ENCODE peak calls at places on chromosome 15, in four cellular contexts. X, B, P and M are unnamed samples.

GRCh38 chr15:70328137-70329115 is 230.7 kb upstream of the TLE3 start:
- DNase-seq in B (no peak), P (peak), X (peak), M (peak)

GRCh38 chr15:92968926-92969664 is 69.0 kb downstream of the CHD2 start:
- DNase-seq in B (no peak), P (no peak), X (no peak), M (no peak)

GRCh38 chr15:58548308-58549012 is 116.7 kb downstream of the LIPC start:
- DNase-seq in B (no peak), P (no peak), X (no peak), M (no peak)

GRCh38 chr15:83769411-83769960 is 115.6 kb downstream of the ADAMTSL3 start:
- DNase-seq in P (no peak), X (no peak), B (no peak), M (no peak)

GRCh38 chr15:89118481-89118989 is 30.3 kb downstream of the ABHD2 start:
- DNase-seq in X (no peak), B (no peak), P (no peak), M (no peak)

GRCh38 chr15:58161436-58161835 is 23.3 kb downstream of the AQP9 start:
- DNase-seq in P (no peak), B (no peak), X (no peak), M (no peak)

GRCh38 chr15:40438712-40439111 is 2.0 kb upstream of the BAHD1 start:
- DNase-seq in B (no peak), P (no peak), X (no peak), M (no peak)

GRCh38 chr15:69920232-69920631 is 177.5 kb downstream of the TLE3 start:
- DNase-seq in B (peak), X (no peak), P (no peak), M (no peak)

GRCh38 chr15:51830279-51830806 is 890 bp downstream of the TMOD3 start:
- DNase-seq in B (peak), X (no peak), P (no peak), M (no peak)

GRCh38 chr15:60423540-60423939 is 25.8 kb upstream of the ANXA2 start:
- DNase-seq in X (no peak), B (no peak), P (peak), M (peak)

GRCh38 chr15:101597360-101597928 is 54.7 kb downstream of the TM2D3 start:
- DNase-seq in X (no peak), B (no peak), P (no peak), M (no peak)

GRCh38 chr15:31774045-31774444 is 256.3 kb upstream of the CHRNA7 start:
- DNase-seq in P (no peak), X (no peak), B (no peak), M (no peak)

GRCh38 chr15:66595937-66596545 is 30.2 kb upstream of the LCTL start:
- DNase-seq in X (no peak), B (no peak), P (no peak), M (no peak)

GRCh38 chr15:39608185-39608584 is 27.3 kb downstream of the THBS1 start:
- DNase-seq in P (no peak), X (no peak), B (no peak), M (no peak)

GRCh38 chr15:23482764-23483489 is 35.9 kb upstream of the GOLGA6L2 start:
- DNase-seq in B (no peak), X (no peak), P (no peak), M (no peak)
- H3K27ac ChIP-seq in B (no peak), X (peak), P (no peak), M (no peak)

GRCh38 chr15:38534691-38535090 is 29.9 kb downstream of the RASGRP1 start:
- DNase-seq in P (no peak), B (no peak), X (no peak), M (no peak)
- H3K27ac ChIP-seq in P (no peak), B (no peak), X (no peak), M (no peak)

GRCh38 chr15:63378946-63379345 is 2.7 kb downstream of the CA12 start:
- DNase-seq in X (no peak), P (no peak), B (no peak), M (no peak)
- H3K27ac ChIP-seq in X (no peak), P (no peak), B (no peak), M (no peak)

GRCh38 chr15:62816342-62817059 is 226.0 kb upstream of the TPM1 start:
- DNase-seq in P (no peak), X (no peak), B (no peak), M (no peak)
- H3K27ac ChIP-seq in P (no peak), X (peak), B (no peak), M (no peak)

GRCh38 chr15:63672775-63673174 is 75.6 kb downstream of the FBXL22 start:
- DNase-seq in P (no peak), B (no peak), X (no peak), M (no peak)

GRCh38 chr15:63668601-63669000 is 71.4 kb downstream of the FBXL22 start:
- DNase-seq in X (no peak), B (peak), P (no peak), M (no peak)

GRCh38 chr15:63675263-63675662 is 78.1 kb downstream of the FBXL22 start:
- DNase-seq in B (no peak), X (no peak), P (no peak), M (no peak)

GRCh38 chr15:63669074-63669473 is 71.9 kb downstream of the FBXL22 start:
- DNase-seq in P (no peak), X (no peak), B (no peak), M (no peak)

DNA sequence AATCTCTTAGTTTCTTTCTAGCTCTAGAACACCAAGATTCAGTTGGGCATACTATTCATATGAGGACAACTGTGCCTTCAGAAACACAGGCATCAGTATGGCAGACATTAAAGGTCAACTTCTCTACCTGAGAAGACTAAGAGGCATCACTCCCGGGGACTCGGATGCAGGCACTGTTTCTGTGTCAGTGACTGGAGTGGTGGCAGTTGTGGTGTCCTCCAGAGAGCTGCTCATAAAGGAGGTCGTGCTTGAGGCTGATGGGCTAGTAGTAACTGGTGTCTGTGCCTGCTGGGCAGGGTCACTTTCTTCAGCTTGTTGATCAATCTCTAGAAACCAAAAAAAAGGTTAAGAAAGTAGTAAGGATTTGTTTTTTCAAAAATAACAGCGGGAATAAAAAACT is 75.2 kb downstream of the FBXL22 start:
- DNase-seq in P (no peak), B (no peak), X (no peak), M (no peak)
- H3K27ac ChIP-seq in P (no peak), B (no peak), X (no peak), M (no peak)

DNA sequence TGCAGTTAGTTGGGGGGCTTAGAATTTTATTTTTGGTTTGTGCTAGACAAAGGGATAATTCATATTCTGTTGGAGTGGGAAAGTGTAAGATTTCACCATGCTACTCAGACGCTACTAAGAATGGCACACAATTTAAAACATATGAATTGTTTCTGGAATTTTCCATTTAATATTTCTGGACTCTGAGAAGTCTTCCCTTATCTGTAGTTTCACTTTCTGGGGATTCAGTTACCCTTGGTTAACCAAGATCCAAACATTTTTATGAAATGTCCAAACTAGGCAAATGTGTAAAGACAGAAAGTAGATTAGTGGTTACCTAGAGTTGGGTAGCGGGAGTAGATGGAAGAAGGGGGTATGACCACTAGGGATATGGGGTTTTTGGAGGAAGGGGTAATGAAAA is 53.1 kb downstream of the TCF12 start:
- DNase-seq in P (no peak), B (no peak), X (no peak), M (no peak)
- H3K27ac ChIP-seq in P (no peak), B (no peak), X (peak), M (no peak)

DNA sequence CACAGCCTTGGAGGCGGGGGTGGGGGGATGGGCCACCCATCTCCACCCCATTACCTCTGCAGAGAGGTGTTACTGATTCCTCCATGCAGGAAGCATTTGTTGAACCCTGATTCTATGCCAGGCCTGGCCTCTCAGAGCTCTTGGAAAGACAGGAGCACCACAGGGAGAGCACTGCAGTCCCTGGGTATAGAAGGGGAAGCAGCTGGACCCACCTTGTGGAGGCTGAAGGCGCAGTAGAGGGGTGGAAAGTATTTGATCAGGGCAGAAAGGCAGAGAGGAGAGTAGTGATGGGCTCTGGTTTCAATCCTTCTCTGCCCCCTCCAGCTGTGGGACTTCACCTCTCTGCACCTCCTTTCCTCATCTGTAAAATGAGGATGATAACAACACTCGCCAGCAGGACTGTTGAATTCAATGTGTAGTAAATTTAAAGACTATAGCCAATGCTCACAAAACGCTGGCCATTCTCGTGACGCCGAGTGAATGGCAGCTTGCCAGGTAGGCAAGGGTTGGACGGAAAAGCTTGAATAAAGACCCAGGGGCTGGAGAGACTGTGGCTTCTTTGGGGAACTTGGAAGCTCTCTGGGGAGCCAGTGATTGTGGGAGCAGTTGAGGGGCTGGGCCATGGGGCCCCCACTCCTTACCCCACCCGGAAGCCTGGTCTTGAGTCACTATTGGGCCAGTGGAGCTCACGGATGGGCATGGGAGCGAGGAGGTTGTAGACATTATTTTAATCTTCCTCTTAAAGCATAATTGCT is 8.0 kb upstream of the CCDC33 start:
- DNase-seq in B (no peak), P (no peak), X (no peak), M (no peak)
- H3K27ac ChIP-seq in B (no peak), P (no peak), X (peak), M (no peak)

DNA sequence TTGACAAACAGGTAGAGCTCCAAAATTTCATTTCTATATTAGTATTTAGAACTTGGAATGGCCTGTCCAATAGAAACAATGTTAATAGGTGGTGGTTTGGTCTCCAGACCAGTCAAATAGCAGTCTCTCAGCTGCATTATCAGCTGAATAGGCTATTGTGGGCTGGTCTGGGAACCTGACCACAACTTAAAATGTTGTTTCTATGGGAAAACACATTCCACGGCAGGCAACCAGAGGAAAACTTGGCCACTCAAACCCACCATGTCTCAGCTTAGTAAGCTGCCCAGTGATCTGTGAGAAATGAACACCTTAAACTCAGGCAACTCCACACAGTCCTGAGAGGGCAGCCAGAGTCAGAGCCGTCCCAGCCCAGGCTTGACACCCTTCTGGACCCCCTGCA is 20.4 kb downstream of the FBN1 start:
- DNase-seq in P (no peak), B (no peak), X (no peak), M (no peak)
- H3K27ac ChIP-seq in P (no peak), B (no peak), X (no peak), M (peak)

DNA sequence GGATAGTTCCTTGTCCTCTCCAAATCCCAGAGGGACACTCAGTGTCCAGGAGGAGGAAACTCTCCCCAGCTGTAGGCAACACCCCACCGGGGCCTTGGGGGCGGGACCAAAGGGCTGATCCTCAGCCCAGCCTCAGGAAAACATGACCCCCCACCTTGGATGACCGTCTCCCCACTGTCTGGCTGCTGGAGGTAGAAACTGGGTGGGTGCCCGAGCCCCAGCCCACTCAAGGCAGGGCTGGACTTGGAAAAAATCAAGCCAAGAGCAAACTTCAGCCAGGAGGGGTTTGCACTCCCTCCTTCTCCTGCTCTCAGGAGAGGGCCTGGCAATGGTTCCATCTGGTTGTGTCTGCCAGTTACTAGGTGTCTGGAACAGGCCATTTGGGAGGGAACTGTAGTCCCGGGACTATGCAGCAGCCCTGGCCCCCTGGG is 3.6 kb upstream of the RASL12 start:
- DNase-seq in B (no peak), P (no peak), X (peak), M (no peak)
- H3K27ac ChIP-seq in B (no peak), P (peak), X (peak), M (no peak)